ENCODE peak calls at places on chromosome X, in six cellular contexts. M is stomach, U is endodermal cell, D is tibial nerve, I is OCI-LY7, R is body of pancreas. B is an unnamed sample.

GRCh38 chrX:72299891-72300630 is 5.7 kb downstream of the CITED1 start:
- DNase-seq in M (no peak), U (no peak), D (no peak), I (no peak), R (no peak), B (no peak)

GRCh38 chrX:149114001-149114400 is 391.1 kb downstream of the IDS start:
- DNase-seq in M (no peak), U (no peak), D (no peak), I (no peak), R (no peak), B (no peak)

GRCh38 chrX:131792789-131793462 is 230.2 kb upstream of the STK26 start:
- DNase-seq in M (peak; percentile 89), U (no peak), D (no peak), I (peak; percentile 14), R (no peak), B (no peak)

GRCh38 chrX:124346877-124347241 is 496 bp downstream of the SH2D1A start:
- DNase-seq in M (no peak), U (no peak), D (no peak), I (no peak), R (no peak), B (no peak)

GRCh38 chrX:42967681-42968080 is 189.7 kb upstream of the PPP1R2C start:
- DNase-seq in M (no peak), U (no peak), D (no peak), I (no peak), R (no peak), B (no peak)

GRCh38 chrX:141791856-141792255 is 46.3 kb upstream of the MAGEC3 start:
- DNase-seq in M (no peak), U (no peak), D (no peak), I (no peak), R (no peak), B (no peak)

GRCh38 chrX:7110821-7111276 is 36.7 kb upstream of the STS start:
- DNase-seq in M (no peak), U (peak; percentile 55), D (no peak), I (peak; percentile 88), R (no peak), B (no peak)

GRCh38 chrX:115616943-115617563 is 56.1 kb downstream of the PLS3 start:
- DNase-seq in M (no peak), U (peak; percentile 58), D (no peak), I (no peak), R (no peak), B (no peak)

GRCh38 chrX:129791961-129792570 is 12.3 kb downstream of the SASH3 start:
- DNase-seq in M (no peak), U (no peak), D (no peak), I (no peak), R (no peak), B (no peak)

GRCh38 chrX:3191186-3191585 is 149.9 kb downstream of the ARSF start:
- DNase-seq in M (no peak), U (no peak), D (no peak), I (no peak), R (no peak), B (no peak)

GRCh38 chrX:626745-627509 is 3.7 kb upstream of the SHOX start:
- DNase-seq in M (no peak), U (peak; percentile 53), D (no peak), I (no peak), R (no peak), B (no peak)

GRCh38 chrX:23493941-23494374 is 159.3 kb downstream of the PTCHD1 start:
- DNase-seq in M (peak; percentile 69), U (no peak), D (no peak), I (peak; percentile 5), R (peak; percentile 64), B (no peak)

GRCh38 chrX:29491659-29492058 is 723.7 kb upstream of the MAGEB2 start:
- DNase-seq in M (no peak), U (no peak), D (no peak), I (no peak), R (no peak), B (no peak)

GRCh38 chrX:149950681-149951080 is 12.4 kb upstream of the EOLA2 start:
- DNase-seq in M (no peak), U (no peak), D (no peak), I (peak; percentile 27), R (no peak), B (no peak)

GRCh38 chrX:3541336-3541735 is 172.1 kb downstream of the PRKX start:
- DNase-seq in M (no peak), U (no peak), D (no peak), I (no peak), R (no peak), B (no peak)

GRCh38 chrX:97322401-97322800 is 438.7 kb downstream of the RPA4 start:
- DNase-seq in M (no peak), U (no peak), D (no peak), I (no peak), R (no peak), B (no peak)

GRCh38 chrX:373641-374471 is 12.9 kb downstream of the PPP2R3B start:
- DNase-seq in M (no peak), U (peak; percentile 85), D (no peak), I (peak; percentile 78), R (no peak), B (no peak)

GRCh38 chrX:51332188-51332942 is at the start of gene NUDT10:
- DNase-seq in M (no peak), U (peak; percentile 92), D (no peak), I (no peak), R (peak; percentile 12), B (no peak)

GRCh38 chrX:124634363-124634762 is 288.0 kb downstream of the SH2D1A start:
- DNase-seq in M (no peak), U (no peak), D (no peak), I (no peak), R (no peak), B (no peak)

GRCh38 chrX:53930513-53931380 is 113.5 kb downstream of the PHF8 start:
- DNase-seq in M (no peak), U (no peak), D (no peak), I (no peak), R (no peak), B (no peak)

GRCh38 chrX:153829799-153830631 is at the start of gene PDZD4:
- DNase-seq in M (no peak), U (peak; percentile 80), D (no peak), I (no peak), R (no peak), B (no peak)

GRCh38 chrX:26262121-26262523 is 46.2 kb downstream of the MAGEB5 start:
- DNase-seq in M (no peak), U (no peak), D (no peak), I (no peak), R (no peak), B (no peak)

GRCh38 chrX:49976682-49977197 is 54.3 kb downstream of the CLCN5 start:
- DNase-seq in M (no peak), U (no peak), D (no peak), I (no peak), R (no peak), B (no peak)

GRCh38 chrX:10071451-10072163 is 85.2 kb upstream of the CLCN4 start:
- DNase-seq in M (no peak), U (no peak), D (no peak), I (no peak), R (no peak), B (no peak)

GRCh38 chrX:76922100-76922499 is 494.6 kb downstream of the MAGEE1 start:
- DNase-seq in M (no peak), U (no peak), D (no peak), I (no peak), R (no peak), B (no peak)

GRCh38 chrX:64204252-64204651 is 1.3 kb downstream of the AMER1 start:
- DNase-seq in M (peak; percentile 29), U (peak; percentile 55), D (peak; percentile 11), I (no peak), R (peak; percentile 34), B (no peak)

GRCh38 chrX:43677993-43678392 is 21.9 kb downstream of the MAOA start:
- DNase-seq in M (peak; percentile 32), U (no peak), D (no peak), I (no peak), R (no peak), B (no peak)

GRCh38 chrX:15274946-15275345 is 5.1 kb upstream of the ASB9 start:
- DNase-seq in M (no peak), U (no peak), D (no peak), I (no peak), R (no peak), B (no peak)

GRCh38 chrX:15269120-15269519 is 763 bp downstream of the ASB9 start:
- DNase-seq in M (no peak), U (no peak), D (no peak), I (no peak), R (no peak), B (no peak)

GRCh38 chrX:15269618-15270521 is at the start of gene ASB9:
- DNase-seq in M (peak; percentile 71), U (peak; percentile 55), D (no peak), I (no peak), R (peak; percentile 74), B (no peak)
- H3K4me3 ChIP-seq in M (peak within 1 kb of the TSS; percentile 9), U (no peak within 1 kb of the TSS), D (no peak within 1 kb of the TSS), I (no peak within 1 kb of the TSS), R (no peak within 1 kb of the TSS), B (peak within 1 kb of the TSS; percentile 32)

DNA sequence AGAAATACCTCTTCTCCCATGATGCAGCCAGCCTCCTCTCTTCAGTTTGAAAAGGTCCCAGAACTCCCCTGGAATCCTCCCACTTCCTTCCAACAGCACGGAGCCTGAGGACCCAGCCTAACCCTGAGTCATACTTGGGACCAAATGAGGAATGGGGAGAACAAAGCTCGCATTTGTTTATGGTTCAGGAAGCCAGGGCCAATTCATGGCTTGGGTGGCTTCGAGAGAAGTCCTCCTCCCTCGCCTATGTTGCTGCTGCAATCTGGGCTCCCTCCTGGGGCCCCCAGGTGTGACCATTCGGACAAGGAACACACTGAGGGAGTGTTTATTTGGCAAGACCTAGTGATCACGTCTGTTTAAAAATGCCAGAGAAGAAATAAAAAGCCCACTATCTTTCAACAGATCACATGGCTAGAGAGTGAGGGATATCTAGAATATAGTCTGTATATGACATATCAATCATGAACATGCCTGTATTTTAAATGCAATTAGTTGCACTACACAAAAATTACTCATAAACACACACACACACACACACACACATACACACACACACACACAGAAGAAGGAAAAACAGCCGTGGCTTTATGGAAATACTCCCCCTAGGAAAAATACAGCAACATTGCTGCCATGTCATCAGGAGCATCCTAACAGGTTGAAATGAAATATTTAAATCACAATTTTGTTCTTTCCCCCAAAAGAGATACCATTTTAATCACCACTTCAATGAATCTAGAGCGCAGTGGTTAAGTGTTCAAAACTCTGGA is 155.7 kb upstream of the MAP3K15 start:
- DNase-seq in M (no peak), U (peak; percentile 53), D (peak; percentile 19), I (no peak), R (no peak), B (no peak)
- TF ChIP-seq CTCF in M (no peak), U (no peak), D (no peak), I (no peak), R (no peak), B (no peak)

DNA sequence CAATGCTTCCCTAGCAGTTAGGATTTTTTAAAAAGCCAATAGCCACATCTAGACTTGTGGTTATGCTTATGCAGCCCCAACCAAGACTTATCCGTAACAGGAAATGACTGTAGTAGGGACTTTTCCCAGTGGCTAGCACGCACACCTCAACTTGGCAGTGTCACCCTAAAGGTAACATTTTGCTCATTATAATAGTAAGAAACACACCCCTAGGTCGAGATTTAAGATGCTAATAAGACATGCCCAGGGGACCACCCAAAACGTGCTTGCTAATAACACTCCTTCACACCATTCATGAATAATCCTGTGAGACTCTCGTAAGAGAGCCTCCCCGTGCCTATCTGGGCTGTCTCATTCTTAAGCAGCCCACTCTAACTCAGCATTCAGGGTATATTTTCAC is 195.3 kb downstream of the CHIC1 start:
- DNase-seq in M (no peak), U (no peak), D (no peak), I (no peak), R (no peak), B (no peak)
- H3K4me3 ChIP-seq in M (no peak overlapping the region), U (no peak overlapping the region), D (no peak overlapping the region), I (no peak overlapping the region), R (no peak overlapping the region), B (no peak overlapping the region)

GRCh38 chrX:20252392-20253231 is 14.1 kb downstream of the RPS6KA3 start:
- DNase-seq in M (peak; percentile 72), U (peak; percentile 90), D (no peak), I (peak; percentile 52), R (peak; percentile 66), B (no peak)
- TF ChIP-seq CTCF in M (peak; percentile 70), U (peak; percentile 76), D (peak; percentile 26), I (peak; percentile 69), R (peak; percentile 74), B (peak; percentile 32)